ENCODE peak calls at places on chromosomes 1 and 21, in six cellular contexts. One of them, this sample, is unnamed.

GRCh38 chr1:156471496-156472490 is 28.8 kb downstream of the MEF2D start:
- DNase-seq in GM23248: no peak
- DNase-seq in SK-N-SH: no peak
- DNase-seq in MM.1S: no peak
- DNase-seq in neural progenitor cell: no peak
- DNase-seq in PC-3: peak; percentile 98
- DNase-seq in this sample: no peak

GRCh38 chr1:236480758-236481436 is 42.9 kb upstream of the LGALS8 start:
- DNase-seq in SK-N-SH: no peak
- DNase-seq in GM23248: no peak
- DNase-seq in MM.1S: no peak
- DNase-seq in PC-3: no peak
- DNase-seq in neural progenitor cell: no peak
- DNase-seq in this sample: no peak

GRCh38 chr1:83762419-83762818 is 236.5 kb downstream of the TTLL7 start:
- DNase-seq in neural progenitor cell: no peak
- DNase-seq in GM23248: no peak
- DNase-seq in MM.1S: no peak
- DNase-seq in SK-N-SH: peak; percentile 36
- DNase-seq in PC-3: no peak
- DNase-seq in this sample: no peak

GRCh38 chr1:22204057-22204840 is 61.4 kb upstream of the WNT4 start:
- DNase-seq in SK-N-SH: no peak
- DNase-seq in GM23248: no peak
- DNase-seq in PC-3: no peak
- DNase-seq in neural progenitor cell: no peak
- DNase-seq in MM.1S: no peak
- DNase-seq in this sample: no peak

GRCh38 chr1:205128050-205128449 is 6.3 kb upstream of the RBBP5 start:
- DNase-seq in MM.1S: no peak
- DNase-seq in GM23248: peak; percentile 37
- DNase-seq in SK-N-SH: no peak
- DNase-seq in PC-3: no peak
- DNase-seq in neural progenitor cell: no peak
- DNase-seq in this sample: no peak

GRCh38 chr1:10722803-10723202 is 73.6 kb downstream of the CASZ1 start:
- DNase-seq in MM.1S: no peak
- DNase-seq in PC-3: no peak
- DNase-seq in neural progenitor cell: no peak
- DNase-seq in SK-N-SH: no peak
- DNase-seq in GM23248: no peak
- DNase-seq in this sample: no peak

GRCh38 chr1:160800142-160800541 is 4.2 kb downstream of the LY9 start:
- DNase-seq in PC-3: no peak
- DNase-seq in GM23248: no peak
- DNase-seq in MM.1S: no peak
- DNase-seq in SK-N-SH: no peak
- DNase-seq in neural progenitor cell: no peak
- DNase-seq in this sample: no peak

GRCh38 chr1:21553116-21553926 is 44.1 kb downstream of the ALPL start:
- DNase-seq in neural progenitor cell: no peak
- DNase-seq in MM.1S: no peak
- DNase-seq in PC-3: peak; percentile 6
- DNase-seq in GM23248: peak; percentile 74
- DNase-seq in SK-N-SH: no peak
- DNase-seq in this sample: peak; percentile 52

GRCh38 chr1:33060579-33061083 is 20.3 kb upstream of the AZIN2 start:
- DNase-seq in GM23248: peak; percentile 94
- DNase-seq in MM.1S: no peak
- DNase-seq in neural progenitor cell: no peak
- DNase-seq in SK-N-SH: no peak
- DNase-seq in PC-3: peak; percentile 61
- DNase-seq in this sample: no peak

GRCh38 chr1:183281039-183281438 is 95.0 kb downstream of the LAMC2 start:
- DNase-seq in MM.1S: no peak
- DNase-seq in SK-N-SH: no peak
- DNase-seq in neural progenitor cell: peak; percentile 21
- DNase-seq in PC-3: peak; percentile 52
- DNase-seq in GM23248: peak; percentile 77
- DNase-seq in this sample: no peak

GRCh38 chr1:161273402-161273801 is 14.9 kb downstream of the PCP4L1 start:
- DNase-seq in PC-3: no peak
- DNase-seq in GM23248: no peak
- DNase-seq in MM.1S: no peak
- DNase-seq in SK-N-SH: no peak
- DNase-seq in neural progenitor cell: no peak
- DNase-seq in this sample: no peak

GRCh38 chr1:28718601-28719331 is 18.0 kb upstream of the YTHDF2 start:
- DNase-seq in neural progenitor cell: peak; percentile 18
- DNase-seq in MM.1S: no peak
- DNase-seq in PC-3: no peak
- DNase-seq in GM23248: peak; percentile 71
- DNase-seq in SK-N-SH: no peak
- DNase-seq in this sample: no peak

GRCh38 chr1:231800071-231800470 is 173.5 kb downstream of the DISC1 start:
- DNase-seq in PC-3: peak; percentile 40
- DNase-seq in SK-N-SH: no peak
- DNase-seq in neural progenitor cell: no peak
- DNase-seq in GM23248: peak; percentile 63
- DNase-seq in MM.1S: no peak
- DNase-seq in this sample: no peak

GRCh38 chr1:244239261-244239770 is 188.2 kb downstream of the ZBTB18 start:
- DNase-seq in GM23248: no peak
- DNase-seq in PC-3: no peak
- DNase-seq in SK-N-SH: no peak
- DNase-seq in neural progenitor cell: no peak
- DNase-seq in MM.1S: peak; percentile 53
- DNase-seq in this sample: no peak

GRCh38 chr1:109639841-109640184 is 16.1 kb upstream of the GSTM4 start:
- DNase-seq in GM23248: no peak
- DNase-seq in neural progenitor cell: no peak
- DNase-seq in MM.1S: no peak
- DNase-seq in PC-3: no peak
- DNase-seq in SK-N-SH: no peak
- DNase-seq in this sample: no peak

GRCh38 chr1:108107658-108108057 is 92.5 kb downstream of the SLC25A24 start:
- DNase-seq in neural progenitor cell: no peak
- DNase-seq in PC-3: peak; percentile 87
- DNase-seq in MM.1S: no peak
- DNase-seq in GM23248: peak; percentile 88
- DNase-seq in SK-N-SH: no peak
- DNase-seq in this sample: no peak

GRCh38 chr1:83854456-83854855 is 144.5 kb downstream of the TTLL7 start:
- DNase-seq in GM23248: no peak
- DNase-seq in PC-3: no peak
- DNase-seq in SK-N-SH: no peak
- DNase-seq in MM.1S: no peak
- DNase-seq in neural progenitor cell: no peak
- DNase-seq in this sample: no peak

GRCh38 chr1:227058321-227058751 is 118.2 kb downstream of the COQ8A start:
- DNase-seq in SK-N-SH: no peak
- DNase-seq in neural progenitor cell: no peak
- DNase-seq in PC-3: peak; percentile 58
- DNase-seq in GM23248: peak; percentile 76
- DNase-seq in MM.1S: no peak
- DNase-seq in this sample: no peak

DNA sequence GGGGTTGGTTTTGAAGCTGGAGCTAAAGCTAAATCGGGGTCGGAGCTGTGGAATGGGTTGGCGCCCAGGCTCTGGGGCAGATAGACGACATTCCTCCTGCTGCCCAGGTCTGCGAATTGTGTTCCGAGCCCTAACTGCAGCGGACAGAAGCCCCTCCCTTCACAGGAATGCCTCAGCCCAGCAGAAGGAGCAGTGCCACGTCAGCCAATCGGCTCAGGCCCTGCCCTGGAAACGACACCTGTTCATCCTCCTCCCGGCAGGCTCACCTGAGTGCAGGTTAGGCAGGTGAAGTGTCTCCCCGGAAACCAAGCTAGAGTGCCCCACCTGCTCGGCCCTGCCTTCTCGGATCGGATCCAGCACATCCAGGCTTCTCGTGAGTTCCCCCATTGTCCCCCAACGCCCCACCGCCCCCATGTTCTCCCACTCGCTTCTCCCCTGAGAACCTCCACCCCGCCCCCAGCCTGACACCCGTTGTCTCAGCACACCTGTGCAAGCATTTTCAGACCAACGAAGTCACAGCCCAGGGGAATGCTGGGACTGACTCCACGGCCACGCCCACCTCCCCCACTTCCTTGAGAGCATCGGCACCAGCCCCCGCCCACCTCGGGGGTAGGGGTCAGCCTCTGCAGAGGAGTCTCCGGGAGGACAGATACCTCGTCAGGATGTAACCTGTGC is 775 bp downstream of the TMEM125 start:
- DNase-seq in neural progenitor cell: peak; percentile 69
- DNase-seq in PC-3: peak; percentile 88
- DNase-seq in SK-N-SH: peak; percentile 17
- DNase-seq in GM23248: peak; percentile 8
- DNase-seq in MM.1S: no peak
- DNase-seq in this sample: peak; percentile 97
- TF ChIP-seq EZH2phosphoT487 in neural progenitor cell: no peak
- TF ChIP-seq EZH2phosphoT487 in PC-3: no peak
- TF ChIP-seq EZH2phosphoT487 in SK-N-SH: no peak
- TF ChIP-seq EZH2phosphoT487 in GM23248: no peak
- TF ChIP-seq EZH2phosphoT487 in MM.1S: no peak
- TF ChIP-seq EZH2phosphoT487 in this sample: no peak

GRCh38 chr21:43938751-43939442 is 73.2 kb upstream of the TRAPPC10 start:
- DNase-seq in PC-3: peak; percentile 64
- DNase-seq in neural progenitor cell: peak; percentile 93
- DNase-seq in GM23248: peak; percentile 87
- DNase-seq in SK-N-SH: peak; percentile 90
- DNase-seq in MM.1S: peak; percentile 94
- DNase-seq in this sample: peak; percentile 97
- TF ChIP-seq EZH2phosphoT487 in PC-3: no peak
- TF ChIP-seq EZH2phosphoT487 in neural progenitor cell: no peak
- TF ChIP-seq EZH2phosphoT487 in GM23248: no peak
- TF ChIP-seq EZH2phosphoT487 in SK-N-SH: no peak
- TF ChIP-seq EZH2phosphoT487 in MM.1S: no peak
- TF ChIP-seq EZH2phosphoT487 in this sample: no peak

GRCh38 chr1:31699341-31699891 is 4.4 kb downstream of the COL16A1 start:
- DNase-seq in GM23248: no peak
- DNase-seq in neural progenitor cell: no peak
- DNase-seq in MM.1S: no peak
- DNase-seq in SK-N-SH: peak; percentile 12
- DNase-seq in PC-3: no peak
- DNase-seq in this sample: no peak

GRCh38 chr1:31700468-31701136 is 3.2 kb downstream of the COL16A1 start:
- DNase-seq in PC-3: no peak
- DNase-seq in GM23248: no peak
- DNase-seq in MM.1S: no peak
- DNase-seq in SK-N-SH: no peak
- DNase-seq in neural progenitor cell: no peak
- DNase-seq in this sample: no peak

GRCh38 chr1:31703431-31704260 is at the start of gene COL16A1:
- DNase-seq in MM.1S: no peak
- DNase-seq in PC-3: no peak
- DNase-seq in neural progenitor cell: peak; percentile 54
- DNase-seq in GM23248: peak; percentile 86
- DNase-seq in SK-N-SH: peak; percentile 85
- DNase-seq in this sample: peak; percentile 81

GRCh38 chr1:31702836-31703404 is 897 bp downstream of the COL16A1 start:
- DNase-seq in neural progenitor cell: no peak
- DNase-seq in GM23248: peak; percentile 56
- DNase-seq in MM.1S: no peak
- DNase-seq in SK-N-SH: peak; percentile 49
- DNase-seq in PC-3: no peak
- DNase-seq in this sample: no peak

DNA sequence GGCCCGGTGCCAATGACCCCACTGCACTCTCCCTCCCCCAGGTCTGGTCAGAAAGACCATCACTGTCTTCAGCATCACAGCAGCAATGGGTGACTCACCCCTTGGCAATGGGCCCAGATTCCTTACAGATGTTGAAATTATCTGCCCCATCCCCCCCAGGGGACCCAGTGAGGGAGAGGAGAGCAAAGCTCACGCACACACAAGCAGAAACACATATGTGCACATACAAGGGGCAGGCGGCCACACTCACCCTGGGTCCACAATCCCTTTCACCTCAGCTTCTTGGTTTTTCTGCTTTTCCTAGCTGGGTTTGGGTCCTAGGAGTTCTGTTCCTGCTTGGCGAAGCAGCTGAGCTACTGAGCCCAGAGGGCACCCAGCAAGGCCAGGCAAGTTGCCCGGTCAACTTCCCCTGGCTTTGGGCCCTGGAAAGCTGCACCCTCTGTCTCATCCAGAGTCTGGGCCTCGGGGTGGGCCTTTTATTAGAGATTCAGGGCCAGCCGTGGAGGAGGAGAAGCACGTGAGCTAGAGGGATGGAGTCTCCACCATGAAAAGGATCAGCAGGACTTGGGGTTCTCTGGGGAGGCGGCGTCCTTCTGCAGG is 2.6 kb downstream of the COL16A1 start:
- DNase-seq in GM23248: peak; percentile 93
- DNase-seq in neural progenitor cell: no peak
- DNase-seq in SK-N-SH: peak; percentile 86
- DNase-seq in MM.1S: no peak
- DNase-seq in PC-3: peak; percentile 96
- DNase-seq in this sample: no peak
- TF ChIP-seq EZH2phosphoT487 in GM23248: no peak
- TF ChIP-seq EZH2phosphoT487 in neural progenitor cell: no peak
- TF ChIP-seq EZH2phosphoT487 in SK-N-SH: no peak
- TF ChIP-seq EZH2phosphoT487 in MM.1S: no peak
- TF ChIP-seq EZH2phosphoT487 in PC-3: no peak
- TF ChIP-seq EZH2phosphoT487 in this sample: no peak

GRCh38 chr1:38551318-38551717 is 308.3 kb downstream of the RRAGC start:
- DNase-seq in PC-3: no peak
- DNase-seq in SK-N-SH: no peak
- DNase-seq in MM.1S: no peak
- DNase-seq in neural progenitor cell: no peak
- DNase-seq in GM23248: no peak
- DNase-seq in this sample: no peak

GRCh38 chr1:38546630-38547029 is 312.9 kb downstream of the RRAGC start:
- DNase-seq in PC-3: no peak
- DNase-seq in SK-N-SH: no peak
- DNase-seq in GM23248: no peak
- DNase-seq in MM.1S: no peak
- DNase-seq in neural progenitor cell: no peak
- DNase-seq in this sample: no peak

GRCh38 chr1:38549191-38549590 is 310.4 kb downstream of the RRAGC start:
- DNase-seq in SK-N-SH: no peak
- DNase-seq in GM23248: no peak
- DNase-seq in PC-3: no peak
- DNase-seq in neural progenitor cell: no peak
- DNase-seq in MM.1S: no peak
- DNase-seq in this sample: no peak

GRCh38 chr1:38551908-38552307 is 307.7 kb downstream of the RRAGC start:
- DNase-seq in MM.1S: no peak
- DNase-seq in PC-3: no peak
- DNase-seq in GM23248: no peak
- DNase-seq in SK-N-SH: no peak
- DNase-seq in neural progenitor cell: no peak
- DNase-seq in this sample: no peak

DNA sequence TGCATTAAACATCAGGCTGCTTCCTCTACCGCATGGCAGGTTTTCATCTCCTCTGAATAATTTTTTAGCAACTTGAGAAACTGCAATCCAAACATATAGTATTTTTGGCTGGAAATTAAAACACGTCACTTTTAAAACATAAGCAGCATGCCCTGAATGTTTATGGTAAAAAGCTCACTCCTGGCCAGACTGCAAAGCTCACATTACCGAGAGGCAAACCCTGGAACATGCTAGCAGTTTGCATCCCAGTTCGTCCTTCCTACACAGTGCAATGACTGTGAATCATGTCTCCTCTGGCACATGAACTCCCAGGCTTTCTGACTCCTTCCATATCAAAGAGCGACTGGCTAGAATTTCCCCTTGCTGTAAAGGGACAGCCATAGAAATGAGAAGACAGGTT is 312.2 kb downstream of the RRAGC start:
- DNase-seq in SK-N-SH: no peak
- DNase-seq in GM23248: no peak
- DNase-seq in neural progenitor cell: no peak
- DNase-seq in PC-3: no peak
- DNase-seq in MM.1S: no peak
- DNase-seq in this sample: no peak
- TF ChIP-seq EZH2phosphoT487 in SK-N-SH: no peak
- TF ChIP-seq EZH2phosphoT487 in GM23248: no peak
- TF ChIP-seq EZH2phosphoT487 in neural progenitor cell: no peak
- TF ChIP-seq EZH2phosphoT487 in PC-3: no peak
- TF ChIP-seq EZH2phosphoT487 in MM.1S: no peak
- TF ChIP-seq EZH2phosphoT487 in this sample: no peak